ENCODE peak calls at places on chromosome 7, in six cellular contexts. N is neuronal stem cell, W is H1, P is IMR-90, F is mesenchymal stem cell, X is H9. L is an unnamed sample.
A peak's percentile ranks its signal among the peaks of the same experiment; 100 is the strongest.

GRCh38 chr7:150656047-150656446 is 23.9 kb upstream of the GIMAP6 start:
- DNase-seq in P (no peak), W (no peak), X (no peak), F (no peak), N (no peak), L (no peak)

GRCh38 chr7:128174391-128174790 is 66.7 kb upstream of the LEP start:
- DNase-seq in P (no peak), N (no peak), F (no peak), X (peak; percentile 20), W (no peak), L (no peak)

GRCh38 chr7:147207988-147208387 is 1091.4 kb downstream of the CNTNAP2 start:
- DNase-seq in X (no peak), N (no peak), W (no peak), P (no peak), F (no peak), L (no peak)

GRCh38 chr7:140495514-140496097 is 16.3 kb upstream of the MKRN1 start:
- DNase-seq in N (no peak), W (no peak), P (no peak), X (no peak), F (no peak), L (no peak)

GRCh38 chr7:104980440-104980839 is 33.6 kb upstream of the KMT2E start:
- DNase-seq in N (no peak), F (no peak), P (no peak), W (no peak), X (no peak), L (peak; percentile 79)

GRCh38 chr7:90701771-90702170 is 105.7 kb downstream of the CDK14 start:
- DNase-seq in P (no peak), F (no peak), X (peak; percentile 49), W (no peak), N (no peak), L (no peak)

GRCh38 chr7:120259382-120259781 is 13.6 kb upstream of the KCND2 start:
- DNase-seq in P (peak; percentile 8), X (no peak), W (no peak), F (no peak), N (no peak), L (no peak)

GRCh38 chr7:98514211-98515150 is 102.6 kb upstream of the NPTX2 start:
- DNase-seq in N (no peak), X (peak; percentile 45), W (no peak), P (no peak), F (no peak), L (no peak)

GRCh38 chr7:121244120-121244865 is 84.5 kb upstream of the WNT16 start:
- DNase-seq in N (no peak), W (no peak), P (no peak), F (no peak), X (no peak), L (no peak)

GRCh38 chr7:12827219-12827821 is 139.9 kb downstream of the ARL4A start:
- DNase-seq in W (no peak), X (no peak), F (no peak), P (peak; percentile 35), N (no peak), L (peak; percentile 14)

GRCh38 chr7:159065852-159066480 is 78.7 kb downstream of the VIPR2 start:
- DNase-seq in N (no peak), P (no peak), W (no peak), X (no peak), F (no peak), L (no peak)

GRCh38 chr7:100720320-100720644 is at the start of gene EPO:
- DNase-seq in P (no peak), X (no peak), N (no peak), F (no peak), W (no peak), L (no peak)

GRCh38 chr7:2807846-2808772 is 36.0 kb downstream of the GNA12 start:
- DNase-seq in X (no peak), P (peak; percentile 68), N (no peak), W (no peak), F (peak; percentile 79), L (peak; percentile 62)

GRCh38 chr7:140176271-140176701 is 497 bp downstream of the KDM7A start:
- DNase-seq in X (no peak), N (peak; percentile 20), P (no peak), W (no peak), F (peak; percentile 14), L (no peak)

GRCh38 chr7:25926009-25926408 is 226.0 kb upstream of the NFE2L3 start:
- DNase-seq in W (no peak), P (no peak), X (no peak), N (no peak), F (peak; percentile 81), L (no peak)

GRCh38 chr7:88311675-88312036 is 5.0 kb upstream of the STEAP4 start:
- DNase-seq in W (no peak), N (no peak), F (no peak), P (no peak), X (no peak), L (no peak)

GRCh38 chr7:90661290-90662151 is 65.4 kb downstream of the CDK14 start:
- DNase-seq in F (no peak), N (no peak), P (peak; percentile 46), W (no peak), X (no peak), L (no peak)

GRCh38 chr7:1154172-1154739 is 5.7 kb downstream of the ZFAND2A start:
- DNase-seq in X (no peak), N (no peak), P (no peak), F (no peak), W (no peak), L (no peak)

GRCh38 chr7:151796091-151796870 is 80.6 kb downstream of the PRKAG2 start:
- DNase-seq in P (peak; percentile 15), W (no peak), F (no peak), X (no peak), N (no peak), L (peak; percentile 80)

GRCh38 chr7:104627516-104627915 is 299.1 kb downstream of the LHFPL3 start:
- DNase-seq in X (peak; percentile 40), F (no peak), N (peak; percentile 47), P (peak; percentile 9), W (no peak), L (no peak)

GRCh38 chr7:23895666-23896096 is 185.7 kb downstream of the STK31 start:
- DNase-seq in N (no peak), W (no peak), X (no peak), F (peak; percentile 55), P (no peak), L (no peak)

GRCh38 chr7:55592492-55592891 is 20.2 kb upstream of the VOPP1 start:
- DNase-seq in P (no peak), X (no peak), N (no peak), F (no peak), W (no peak), L (no peak)

GRCh38 chr7:13830604-13830915 is 158.9 kb downstream of the ETV1 start:
- DNase-seq in X (no peak), W (no peak), P (peak; percentile 36), F (peak; percentile 37), N (no peak), L (no peak)

GRCh38 chr7:135755351-135755753 is 6.7 kb upstream of the FAM180A start:
- DNase-seq in P (no peak), X (no peak), F (no peak), W (no peak), N (no peak), L (no peak)

GRCh38 chr7:84904561-84904960 is 282.3 kb downstream of the SEMA3D start:
- DNase-seq in W (no peak), F (no peak), P (no peak), X (no peak), N (no peak), L (no peak)

GRCh38 chr7:44284216-44284615 is 41.2 kb downstream of the CAMK2B start:
- DNase-seq in N (no peak), X (peak; percentile 20), P (peak; percentile 40), W (no peak), F (no peak), L (no peak)

GRCh38 chr7:151507806-151508205 is 11.9 kb downstream of the RHEB start:
- DNase-seq in F (no peak), W (no peak), X (no peak), P (no peak), N (no peak), L (no peak)

GRCh38 chr7:132145466-132145865 is 430.8 kb downstream of the PLXNA4 start:
- DNase-seq in N (peak; percentile 24), P (peak; percentile 34), F (peak; percentile 31), X (no peak), W (no peak), L (peak; percentile 87)

GRCh38 chr7:71477441-71477840 is 345.5 kb downstream of the GALNT17 start:
- DNase-seq in N (no peak), P (no peak), F (no peak), W (no peak), X (no peak), L (no peak)
- H2AK5ac ChIP-seq in N (no peak overlapping the region), P (no peak overlapping the region), F (no peak overlapping the region), W (peak overlapping the region; percentile 77), X (no peak overlapping the region), L (no peak overlapping the region)

DNA sequence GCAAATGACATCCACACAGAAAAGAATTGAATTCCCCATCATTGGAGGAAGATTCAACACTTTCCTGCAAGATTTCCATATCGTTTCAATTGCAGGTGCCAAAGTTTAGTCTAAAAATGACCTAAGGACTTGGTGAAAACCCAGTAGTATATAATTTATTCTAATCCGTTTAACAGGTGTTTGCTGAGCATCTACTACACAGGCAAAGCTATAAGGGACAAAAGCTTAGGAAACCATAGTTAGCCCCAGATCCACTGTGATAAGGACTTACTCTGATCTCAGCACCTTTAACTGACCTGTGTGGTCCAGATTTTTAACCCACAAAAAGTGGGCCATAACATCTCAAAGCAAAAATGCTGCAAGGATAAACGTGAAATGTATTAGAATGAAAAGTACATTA is 19.1 kb downstream of the UBE2H start:
- DNase-seq in P (no peak), N (no peak), X (no peak), W (no peak), F (no peak), L (no peak)
- H3K9ac ChIP-seq in P (no peak overlapping the region), N (no peak overlapping the region), X (no peak overlapping the region), W (no peak overlapping the region), F (no peak overlapping the region), L (no peak overlapping the region)

DNA sequence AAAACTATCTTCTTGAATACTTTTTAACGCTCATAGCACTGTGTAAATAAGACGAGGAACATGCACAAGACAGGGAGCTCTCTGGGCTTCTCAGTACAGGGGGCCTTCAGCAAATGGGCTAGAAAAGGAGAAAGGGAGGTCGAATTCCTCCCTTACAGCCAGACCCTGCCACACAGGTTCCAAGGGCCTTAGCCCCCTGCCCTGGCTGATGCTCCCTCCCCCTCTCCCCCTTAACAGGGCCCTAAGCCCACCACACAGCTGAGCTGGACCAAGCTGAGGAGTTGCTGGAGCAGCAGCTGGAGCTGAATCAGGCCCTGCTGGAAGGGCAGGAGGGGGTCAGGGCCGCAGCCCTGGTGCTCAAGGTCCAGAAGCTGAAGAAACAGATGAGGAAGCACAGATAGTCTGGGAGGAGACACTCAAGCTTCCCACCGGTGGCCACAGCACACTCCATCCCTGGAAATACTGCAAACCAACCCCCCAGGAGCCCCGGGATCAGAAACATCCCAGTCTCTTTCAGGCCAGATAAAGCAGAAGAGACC is 153.9 kb downstream of the SNX13 start:
- DNase-seq in W (no peak), F (no peak), X (no peak), P (no peak), N (no peak), L (no peak)
- H4K91ac ChIP-seq in W (no peak overlapping the region), F (no peak overlapping the region), X (no peak overlapping the region), P (no peak overlapping the region), N (no peak overlapping the region), L (no peak overlapping the region)

DNA sequence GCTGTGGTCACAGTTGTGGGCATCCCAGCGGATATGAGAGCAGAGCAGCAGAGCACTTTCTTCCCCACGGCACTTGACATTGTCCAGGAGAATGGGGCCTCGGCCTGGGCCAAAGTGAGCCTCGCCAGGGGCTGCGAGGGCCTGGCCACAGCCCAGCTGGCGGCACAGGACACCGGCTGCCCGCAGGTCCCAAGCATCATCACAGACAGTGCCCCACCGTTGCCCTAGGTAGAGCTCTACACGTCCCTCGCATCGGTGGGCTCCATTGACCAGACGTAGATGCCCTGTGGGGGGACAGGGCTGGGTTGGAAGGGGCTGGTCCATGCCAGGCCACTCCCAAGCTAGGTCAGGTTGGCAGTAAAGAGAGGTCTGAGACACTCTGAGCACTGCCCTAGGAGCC is 19.4 kb downstream of the SSC4D start:
- DNase-seq in W (no peak), X (no peak), P (no peak), F (no peak), N (no peak), L (no peak)
- H2AK5ac ChIP-seq in W (no peak overlapping the region), X (no peak overlapping the region), P (peak overlapping the region; percentile 71), F (no peak overlapping the region), N (peak overlapping the region; percentile 73), L (peak overlapping the region; percentile 71)

L was measured in trophoblast cell.